ENCODE peak calls at places on chromosomes 16 and 17, in nine cellular contexts. X is NCI-H2081; D is cardiac muscle cell; O is uterus; T is MM.1S; S is WERI-Rb-1; Z is stimulated activated CD4-positive, alpha-beta T cell treated with anti-CD3 and anti-CD28 coated beads, Interleukin-2, amount 100 ng/mL, for 48 hours; L is HS-5; V is heart right ventricle. H is an unnamed sample.

GRCh38 chr16:2507052-2507678 is 6.6 kb upstream of the ATP6V0C start:
- DNase-seq in O (no peak), L (no peak), X (no peak), S (no peak), V (no peak), Z (no peak), D (no peak), T (peak), H (no peak)

GRCh38 chr16:70433456-70434103 is 5.3 kb downstream of the ST3GAL2 start:
- DNase-seq in D (no peak), Z (no peak), T (no peak), O (peak), L (peak), V (peak), S (no peak), X (no peak), H (no peak)

GRCh38 chr16:57574086-57574485 is 31.6 kb downstream of the ADGRG5 start:
- DNase-seq in O (no peak), V (no peak), D (no peak), S (no peak), Z (no peak), L (no peak), T (no peak), X (no peak), H (no peak)

GRCh38 chr17:29838961-29839360 is 91.1 kb downstream of the SSH2 start:
- DNase-seq in D (peak), O (no peak), Z (no peak), L (no peak), V (peak), X (no peak), T (no peak), S (no peak), H (no peak)

GRCh38 chr16:75928295-75928694 is 202.0 kb upstream of the CPHXL start:
- DNase-seq in S (no peak), X (no peak), L (peak), T (no peak), D (no peak), Z (no peak), O (no peak), V (no peak), H (no peak)

GRCh38 chr16:47051031-47051430 is 77.6 kb upstream of the DNAJA2 start:
- DNase-seq in D (no peak), L (no peak), V (no peak), T (no peak), X (no peak), O (no peak), Z (no peak), S (no peak), H (no peak)

GRCh38 chr17:37513711-37514110 is 24.0 kb downstream of the DUSP14 start:
- DNase-seq in O (no peak), L (no peak), D (no peak), S (no peak), T (no peak), Z (no peak), X (no peak), V (no peak), H (no peak)

GRCh38 chr17:38579934-38580333 is 25.8 kb downstream of the SRCIN1 start:
- DNase-seq in T (peak), L (no peak), X (peak), D (peak), V (no peak), S (peak), Z (no peak), O (no peak), H (no peak)

GRCh38 chr16:27113341-27113841 is 46.7 kb downstream of the C16orf82 start:
- DNase-seq in Z (no peak), T (no peak), V (no peak), L (no peak), D (no peak), S (no peak), O (no peak), X (no peak), H (no peak)

GRCh38 chr16:70657956-70658355 is 11.6 kb downstream of the IL34 start:
- DNase-seq in D (no peak), O (no peak), T (no peak), S (no peak), Z (no peak), V (no peak), L (no peak), X (no peak), H (no peak)

GRCh38 chr17:18859256-18859655 is 1.3 kb downstream of the PRPSAP2 start:
- DNase-seq in O (no peak), X (peak), D (peak), L (no peak), V (no peak), Z (no peak), T (no peak), S (no peak), H (no peak)

GRCh38 chr17:76504117-76504516 is 2.9 kb upstream of the RHBDF2 start:
- DNase-seq in X (no peak), O (no peak), V (no peak), T (peak), L (no peak), D (peak), S (peak), Z (no peak), H (no peak)

GRCh38 chr17:29177871-29178749 is 2.1 kb downstream of the MYO18A start:
- DNase-seq in T (no peak), Z (no peak), L (no peak), O (no peak), X (no peak), V (no peak), D (no peak), S (no peak), H (no peak)

GRCh38 chr17:62761884-62762283 is 46.2 kb downstream of the MARCHF10 start:
- DNase-seq in O (no peak), V (no peak), Z (no peak), S (peak), D (no peak), X (peak), T (no peak), L (no peak), H (peak)

GRCh38 chr17:8955560-8955959 is 9.9 kb downstream of the PIK3R5 start:
- DNase-seq in V (no peak), T (no peak), O (no peak), X (no peak), D (no peak), L (no peak), Z (no peak), S (no peak), H (no peak)

GRCh38 chr17:75371339-75371738 is 34.1 kb downstream of the GRB2 start:
- DNase-seq in Z (no peak), X (no peak), L (no peak), D (no peak), T (no peak), O (no peak), V (no peak), S (no peak), H (no peak)

GRCh38 chr17:45256114-45256966 is 5.6 kb downstream of the SPATA32 start:
- DNase-seq in S (no peak), Z (no peak), X (no peak), T (peak), O (no peak), L (no peak), D (no peak), V (no peak), H (no peak)

GRCh38 chr17:79478051-79478461 is 132.8 kb downstream of the RBFOX3 start:
- DNase-seq in O (peak), T (no peak), V (no peak), X (no peak), L (no peak), D (no peak), S (no peak), Z (no peak), H (no peak)

GRCh38 chr17:44362964-44363612 is 565 bp downstream of the FAM171A2 start:
- DNase-seq in V (peak), O (peak), Z (no peak), T (no peak), L (no peak), X (peak), S (peak), D (peak), H (no peak)

GRCh38 chr16:5653789-5654188 is 556.2 kb upstream of the EEF2KMT start:
- DNase-seq in T (no peak), V (no peak), O (no peak), X (no peak), Z (no peak), L (no peak), D (no peak), S (peak), H (no peak)

GRCh38 chr17:33028778-33029177 is 37.1 kb downstream of the SPACA3 start:
- DNase-seq in X (no peak), O (no peak), L (no peak), Z (no peak), S (no peak), T (no peak), D (no peak), V (no peak), H (no peak)

GRCh38 chr16:22424161-22424937 is 49.9 kb upstream of the CDR2 start:
- DNase-seq in D (no peak), T (no peak), O (peak), S (no peak), Z (no peak), X (no peak), V (peak), L (no peak), H (no peak)

H was measured in keratinocyte.